ENCODE peak calls at places on chromosome 14, in four cellular contexts. Z is effector memory CD4-positive, alpha-beta T cell; G is C1 segment of cervical spinal cord; N is cerebellar nuclear complex. B is an unnamed sample.
A peak's percentile ranks its signal among the peaks of the same experiment; 100 is the strongest.

GRCh38 chr14:46140445-46140844 is 511.1 kb downstream of the RPL10L start:
- DNase-seq in Z (no peak), G (no peak), N (no peak), B (no peak)

GRCh38 chr14:93946104-93946503 is 19.0 kb downstream of the FAM181A start:
- DNase-seq in Z (no peak), G (no peak), N (no peak), B (no peak)

GRCh38 chr14:90981658-90982057 is 78.8 kb downstream of the RPS6KA5 start:
- DNase-seq in Z (no peak), G (no peak), N (no peak), B (no peak)

GRCh38 chr14:60738843-60739508 is 4.4 kb downstream of the MNAT1 start:
- DNase-seq in Z (no peak), G (no peak), N (no peak), B (no peak)

GRCh38 chr14:62691613-62692489 is 353.4 kb downstream of the KCNH5 start:
- DNase-seq in Z (no peak), G (no peak), N (no peak), B (peak; percentile 27)

GRCh38 chr14:69351385-69351784 is 46.7 kb downstream of the ERH start:
- DNase-seq in Z (no peak), G (no peak), N (no peak), B (no peak)

GRCh38 chr14:90399541-90400444 is 3.0 kb downstream of the CALM1 start:
- DNase-seq in Z (peak; percentile 73), G (peak; percentile 78), N (peak; percentile 66), B (peak; percentile 94)

GRCh38 chr14:96160913-96161310 is 43.7 kb upstream of the BDKRB2 start:
- DNase-seq in Z (no peak), G (no peak), N (no peak), B (no peak)

GRCh38 chr14:104893435-104894207 is 28.6 kb downstream of the CEP170B start:
- DNase-seq in Z (no peak), G (no peak), N (no peak), B (no peak)

GRCh38 chr14:65231286-65231980 is 129.1 kb upstream of the MAX start:
- DNase-seq in Z (no peak), G (no peak), N (no peak), B (no peak)

GRCh38 chr14:74514471-74514932 is 20.9 kb downstream of the ISCA2 start:
- DNase-seq in Z (no peak), G (peak; percentile 19), N (no peak), B (peak; percentile 51)

GRCh38 chr14:73240816-73241480 is 3.6 kb downstream of the PAPLN start:
- DNase-seq in Z (no peak), G (no peak), N (no peak), B (peak; percentile 70)

GRCh38 chr14:22646570-22647254 is 2.6 kb upstream of the OR6J1 start:
- DNase-seq in Z (no peak), G (no peak), N (no peak), B (no peak)

GRCh38 chr14:68552597-68552996 is 240.3 kb downstream of the ZFP36L1 start:
- DNase-seq in Z (no peak), G (no peak), N (no peak), B (no peak)

GRCh38 chr14:29016050-29016900 is 249.7 kb downstream of the FOXG1 start:
- DNase-seq in Z (no peak), G (no peak), N (no peak), B (peak; percentile 52)

GRCh38 chr14:37592288-37593274 is 2.5 kb downstream of the FOXA1 start:
- DNase-seq in Z (no peak), G (no peak), N (no peak), B (peak; percentile 43)

GRCh38 chr14:103030741-103031565 is 26.4 kb downstream of the CDC42BPB start:
- DNase-seq in Z (no peak), G (no peak), N (no peak), B (no peak)

GRCh38 chr14:101972126-101972785 is 7.9 kb downstream of the DYNC1H1 start:
- DNase-seq in Z (no peak), G (peak; percentile 22), N (no peak), B (peak; percentile 91)

GRCh38 chr14:50667491-50668007 is 557 bp downstream of the SAV1 start:
- DNase-seq in Z (no peak), G (no peak), N (no peak), B (no peak)

GRCh38 chr14:32330356-32331226 is 1.5 kb downstream of the AKAP6 start:
- DNase-seq in Z (no peak), G (peak; percentile 12), N (no peak), B (no peak)

GRCh38 chr14:32017587-32017986 is 59.5 kb upstream of the ARHGAP5 start:
- DNase-seq in Z (no peak), G (no peak), N (no peak), B (no peak)

GRCh38 chr14:80776186-80776585 is 165.4 kb downstream of the CEP128 start:
- DNase-seq in Z (no peak), G (no peak), N (no peak), B (no peak)

GRCh38 chr14:101073598-101073965 is 170.1 kb upstream of the RTL1 start:
- DNase-seq in Z (no peak), G (no peak), N (no peak), B (no peak)

GRCh38 chr14:74984241-74985027 is 18.3 kb upstream of the EIF2B2 start:
- DNase-seq in Z (no peak), G (no peak), N (no peak), B (no peak)

GRCh38 chr14:30058401-30058800 is 130.8 kb upstream of the PRKD1 start:
- DNase-seq in Z (no peak), G (no peak), N (no peak), B (no peak)

GRCh38 chr14:66610154-66610563 is 102.2 kb downstream of the GPHN start:
- DNase-seq in Z (no peak), G (no peak), N (no peak), B (no peak)

GRCh38 chr14:100327128-100327527 is 4.0 kb downstream of the SLC25A47 start:
- DNase-seq in Z (no peak), G (no peak), N (no peak), B (no peak)

GRCh38 chr14:100523536-100524025 is 63.6 kb downstream of the BEGAIN start:
- DNase-seq in Z (no peak), G (no peak), N (no peak), B (peak; percentile 3)

GRCh38 chr14:103008768-103009342 is 48.5 kb downstream of the CDC42BPB start:
- DNase-seq in Z (no peak), G (no peak), N (no peak), B (peak; percentile 84)

GRCh38 chr14:38171197-38171596 is 36.5 kb upstream of the SSTR1 start:
- DNase-seq in Z (no peak), G (no peak), N (no peak), B (no peak)

GRCh38 chr14:100221419-100222218 is 17.3 kb upstream of the YY1 start:
- DNase-seq in Z (peak; percentile 49), G (no peak), N (no peak), B (peak; percentile 72)